ENCODE peak calls at places on chromosomes 13 and 19, in six cellular contexts. C is upper lobe of right lung; G is body of pancreas; M is heart right ventricle; T is CD8-positive, alpha-beta T cell; O is gastrocnemius medialis. L is an unnamed sample.

GRCh38 chr13:112928958-112929777 is 39.8 kb upstream of the MCF2L start:
- ATAC-seq in M (peak), O (no peak), T (no peak), G (peak), C (peak), L (no peak)

GRCh38 chr13:47546265-47546962 is 454.7 kb downstream of the SUCLA2 start:
- ATAC-seq in G (no peak), T (no peak), M (peak), O (peak), C (no peak), L (no peak)

GRCh38 chr19:17329061-17329767 is 5.4 kb downstream of the ANO8 start:
- ATAC-seq in T (peak), O (no peak), M (no peak), G (no peak), C (no peak), L (no peak)

GRCh38 chr19:45972081-45972943 is 1.4 kb downstream of the NOVA2 start:
- ATAC-seq in M (peak), G (no peak), C (peak), O (no peak), T (peak), L (no peak)

GRCh38 chr19:36604656-36605100 is 435 bp upstream of the ZNF382 start:
- ATAC-seq in C (peak), T (peak), O (peak), M (peak), G (peak), L (peak)

GRCh38 chr13:74910399-74910798 is 571.6 kb downstream of the TBC1D4 start:
- ATAC-seq in M (no peak), O (no peak), C (no peak), G (no peak), T (no peak), L (no peak)

GRCh38 chr13:90055121-90055520 is 1292.4 kb upstream of the MIR17HG start:
- ATAC-seq in T (no peak), G (no peak), O (no peak), M (no peak), C (no peak), L (no peak)

GRCh38 chr13:28316129-28316528 is 177.8 kb downstream of the PAN3 start:
- ATAC-seq in G (no peak), T (no peak), M (peak), O (no peak), C (peak), L (no peak)

GRCh38 chr13:51266642-51267041 is 44.4 kb downstream of the FAM124A start:
- ATAC-seq in M (peak), T (no peak), C (no peak), O (no peak), G (no peak), L (no peak)

GRCh38 chr13:106701810-106702341 is 133.9 kb upstream of the ARGLU1 start:
- ATAC-seq in C (peak), T (no peak), O (peak), M (peak), G (peak), L (no peak)

GRCh38 chr13:113023694-113024430 is 54.8 kb downstream of the MCF2L start:
- ATAC-seq in T (no peak), O (no peak), M (no peak), G (no peak), C (no peak), L (no peak)

GRCh38 chr13:79373916-79374315 is 32.1 kb downstream of the RBM26 start:
- ATAC-seq in C (no peak), T (no peak), M (no peak), G (no peak), O (no peak), L (no peak)

GRCh38 chr13:97223711-97224461 is 1.8 kb downstream of the MBNL2 start:
- ATAC-seq in C (peak), M (peak), G (peak), T (no peak), O (peak), L (peak)

GRCh38 chr19:36120092-36120983 is 5.1 kb downstream of the TBCB start:
- ATAC-seq in M (no peak), C (no peak), G (no peak), T (no peak), O (no peak), L (no peak)

GRCh38 chr13:20869540-20869939 is 33.0 kb downstream of the XPO4 start:
- ATAC-seq in T (no peak), G (no peak), C (no peak), M (no peak), O (no peak), L (no peak)

GRCh38 chr19:35882074-35882832 is 13.9 kb downstream of the APLP1 start:
- ATAC-seq in M (no peak), O (no peak), T (peak), G (peak), C (peak), L (peak)

GRCh38 chr19:7069042-7069903 is at the start of gene ZNF557:
- ATAC-seq in C (peak), M (peak), G (peak), T (peak), O (peak), L (peak)

GRCh38 chr19:33407140-33407551 is 33.6 kb downstream of the CEBPG start:
- ATAC-seq in G (no peak), C (no peak), O (no peak), M (no peak), T (no peak), L (peak)

GRCh38 chr13:43136940-43137574 is 113.7 kb downstream of the DNAJC15 start:
- ATAC-seq in O (no peak), G (no peak), M (no peak), T (no peak), C (no peak), L (no peak)

GRCh38 chr13:23386533-23386932 is 47.0 kb downstream of the SACS start:
- ATAC-seq in G (no peak), O (no peak), M (no peak), T (no peak), C (no peak), L (no peak)

GRCh38 chr19:45400192-45400591 is 4.7 kb downstream of the PPP1R13L start:
- ATAC-seq in C (no peak), G (no peak), O (no peak), M (no peak), T (no peak), L (no peak)

GRCh38 chr19:1252221-1252817 is 3.9 kb downstream of the MIDN start:
- ATAC-seq in M (peak), C (peak), O (peak), G (peak), T (peak), L (peak)

GRCh38 chr19:50203281-50204080 is at the start of gene MYH14:
- ATAC-seq in O (peak), C (peak), G (peak), T (no peak), M (peak), L (peak)

GRCh38 chr19:2694196-2694595 is 8.3 kb downstream of the GNG7 start:
- ATAC-seq in G (no peak), M (no peak), C (no peak), T (no peak), O (no peak), L (no peak)

GRCh38 chr13:112781881-112782361 is 92.1 kb downstream of the ATP11A start:
- ATAC-seq in M (peak), C (peak), G (peak), T (no peak), O (peak), L (no peak)

GRCh38 chr13:47463726-47464125 is 537.3 kb downstream of the SUCLA2 start:
- ATAC-seq in G (no peak), M (no peak), O (no peak), C (no peak), T (no peak), L (no peak)

GRCh38 chr19:23410155-23410554 is 14.9 kb upstream of the ZNF91 start:
- ATAC-seq in C (no peak), G (no peak), M (no peak), T (no peak), O (no peak), L (no peak)

GRCh38 chr13:97242755-97243497 is 20.8 kb downstream of the MBNL2 start:
- ATAC-seq in O (peak), M (peak), C (peak), T (no peak), G (no peak), L (peak)

GRCh38 chr19:35774274-35775045 is 904 bp upstream of the ARHGAP33 start:
- ATAC-seq in G (no peak), C (no peak), M (no peak), O (no peak), T (no peak), L (no peak)

GRCh38 chr19:10899171-10899653 is 27.9 kb downstream of the CARM1 start:
- ATAC-seq in G (peak), O (peak), M (peak), T (no peak), C (peak), L (peak)

GRCh38 chr19:11450570-11451326 is 15.3 kb downstream of the PRKCSH start:
- ATAC-seq in C (no peak), O (no peak), M (no peak), T (no peak), G (no peak), L (no peak)

GRCh38 chr19:13748169-13748884 is 16.0 kb upstream of the MRI1 start:
- ATAC-seq in M (peak), G (no peak), T (peak), O (no peak), C (no peak), L (no peak)

GRCh38 chr19:1015782-1016646 is 4.9 kb downstream of the TMEM259 start:
- ATAC-seq in C (no peak), M (no peak), O (no peak), T (no peak), G (no peak), L (no peak)

GRCh38 chr19:33683881-33684549 is 62.3 kb downstream of the CHST8 start:
- ATAC-seq in T (no peak), M (peak), C (peak), O (no peak), G (peak), L (no peak)

GRCh38 chr19:55116232-55117062 is 990 bp downstream of the PPP1R12C start:
- ATAC-seq in G (no peak), M (peak), T (peak), C (peak), O (no peak), L (peak)

GRCh38 chr19:14616310-14616870 is 33.5 kb downstream of the CLEC17A start:
- ATAC-seq in T (no peak), O (no peak), G (no peak), M (no peak), C (peak), L (no peak)

GRCh38 chr19:4303778-4304508 is 455 bp upstream of the FSD1 start:
- ATAC-seq in T (no peak), C (peak), M (no peak), O (no peak), G (no peak), L (no peak)

GRCh38 chr13:30105381-30105780 is 202.0 kb downstream of the KATNAL1 start:
- ATAC-seq in T (no peak), O (no peak), C (peak), M (peak), G (peak), L (no peak)

L was measured in gastroesophageal sphincter.